ENCODE peak calls at places on chromosome 15, in nine cellular contexts. F, Q, L, P, B, W, M, I and A are unnamed samples.

GRCh38 chr15:67105065-67105951 is 39.9 kb downstream of the SMAD3 start:
- DNase-seq in M (no peak), F (no peak), W (no peak), P (no peak), L (no peak), B (no peak), Q (no peak), I (peak), A (no peak)

GRCh38 chr15:66802087-66803001 is 100.3 kb downstream of the SMAD6 start:
- DNase-seq in F (no peak), I (no peak), M (peak), P (no peak), L (no peak), W (no peak), Q (no peak), B (no peak), A (no peak)

GRCh38 chr15:39874890-39875549 is 45.0 kb downstream of the GPR176 start:
- DNase-seq in I (no peak), Q (no peak), W (peak), B (peak), L (peak), P (no peak), M (no peak), F (no peak), A (peak)

GRCh38 chr15:60096157-60096556 is 92.0 kb downstream of the FOXB1 start:
- DNase-seq in I (no peak), B (no peak), Q (no peak), P (no peak), W (no peak), F (no peak), L (no peak), M (no peak), A (no peak)

GRCh38 chr15:45454825-45455224 is 67.7 kb downstream of the SLC30A4 start:
- DNase-seq in F (peak), M (peak), I (peak), P (no peak), W (peak), Q (peak), B (peak), L (peak), A (peak)

GRCh38 chr15:77266708-77267387 is 153.1 kb downstream of the PEAK1 start:
- DNase-seq in Q (no peak), L (no peak), M (no peak), W (no peak), F (no peak), B (no peak), I (no peak), P (no peak), A (no peak)

GRCh38 chr15:69593981-69594966 is 141.7 kb downstream of the RPLP1 start:
- DNase-seq in I (peak), Q (no peak), P (no peak), B (no peak), L (no peak), W (no peak), F (no peak), M (peak), A (no peak)

GRCh38 chr15:101642361-101642760 is 9.8 kb downstream of the TM2D3 start:
- DNase-seq in M (no peak), W (no peak), Q (no peak), L (no peak), B (no peak), F (no peak), I (no peak), P (no peak), A (peak)

GRCh38 chr15:30043211-30043655 is 39.5 kb upstream of the GOLGA8J start:
- DNase-seq in I (no peak), W (no peak), B (no peak), Q (no peak), L (no peak), M (no peak), F (no peak), P (no peak), A (no peak)

GRCh38 chr15:85531083-85531482 is 150.7 kb downstream of the AKAP13 start:
- DNase-seq in Q (no peak), W (no peak), P (no peak), I (no peak), F (no peak), B (no peak), L (no peak), M (no peak), A (no peak)

GRCh38 chr15:73989001-73989798 is 2.9 kb downstream of the STOML1 start:
- DNase-seq in L (no peak), F (no peak), I (no peak), B (no peak), W (no peak), Q (no peak), P (no peak), M (no peak), A (peak)

GRCh38 chr15:41505776-41506175 is 7.9 kb downstream of the LTK start:
- DNase-seq in I (no peak), W (no peak), M (no peak), Q (no peak), P (no peak), B (no peak), L (no peak), F (no peak), A (no peak)

GRCh38 chr15:58201536-58201935 is 63.4 kb downstream of the AQP9 start:
- DNase-seq in F (no peak), L (no peak), P (no peak), B (no peak), Q (no peak), M (no peak), W (no peak), I (no peak), A (no peak)